ENCODE peak calls at places on chromosomes 2 and 18, in nine cellular contexts. U is head of caudate nucleus; B is stimulated activated CD4-positive, alpha-beta T cell treated with anti-CD3 and anti-CD28 coated beads, TNF-alpha, amount 100 ng/mL, for 1 hour; W is anterior cingulate cortex; P is stimulated activated CD8-positive, alpha-beta memory T cell treated with anti-CD3 and anti-CD28 coated beads, Interleukin-15, amount 100 ng/mL, for 1 hour; L is lower lobe of right lung; N is cardiac muscle cell; K is HT-29; Y is CD8-positive, alpha-beta memory T cell. O is an unnamed sample.

GRCh38 chr2:170582747-170583463 is 132.2 kb upstream of the SP5 start:
- DNase-seq in U (no peak), K (no peak), B (no peak), Y (no peak), L (no peak), W (peak), N (no peak), P (no peak), O (no peak)

GRCh38 chr2:118169359-118170005 is 81.2 kb downstream of the INSIG2 start:
- DNase-seq in P (no peak), Y (no peak), B (no peak), U (no peak), K (peak), W (no peak), N (no peak), L (peak), O (no peak)

GRCh38 chr2:194264586-194264985 is 1392.4 kb upstream of the SLC39A10 start:
- DNase-seq in L (no peak), Y (no peak), B (no peak), N (no peak), P (no peak), W (no peak), K (no peak), U (no peak), O (no peak)

GRCh38 chr2:63406641-63407040 is 181.6 kb downstream of the WDPCP start:
- DNase-seq in U (no peak), B (no peak), K (no peak), N (no peak), W (no peak), P (no peak), Y (no peak), L (no peak), O (no peak)

GRCh38 chr2:185984670-185985069 is 246.1 kb downstream of the FSIP2 start:
- DNase-seq in N (peak), W (no peak), Y (no peak), K (no peak), L (no peak), P (no peak), U (no peak), B (no peak), O (no peak)

GRCh38 chr2:198312621-198313483 is 508.5 kb downstream of the PLCL1 start:
- DNase-seq in P (no peak), L (no peak), Y (no peak), W (no peak), B (no peak), N (no peak), U (no peak), K (no peak), O (no peak)

GRCh38 chr2:233242231-233242917 is 9.1 kb upstream of the ATG16L1 start:
- DNase-seq in B (no peak), Y (no peak), N (peak), L (no peak), K (no peak), W (no peak), U (no peak), P (no peak), O (no peak)

GRCh38 chr18:49055787-49056186 is 105.0 kb upstream of the SMAD7 start:
- DNase-seq in B (no peak), P (no peak), L (peak), W (no peak), Y (no peak), U (peak), N (peak), K (no peak), O (no peak)

GRCh38 chr2:36392854-36393253 is 37.3 kb downstream of the CRIM1 start:
- DNase-seq in N (no peak), L (no peak), P (no peak), U (no peak), K (no peak), W (no peak), Y (no peak), B (no peak), O (no peak)

GRCh38 chr18:67428148-67428547 is 88.4 kb downstream of the DSEL start:
- DNase-seq in L (no peak), P (no peak), B (no peak), W (no peak), U (no peak), N (no peak), K (no peak), Y (no peak), O (no peak)

GRCh38 chr2:101794141-101794540 is 96.6 kb downstream of the MAP4K4 start:
- DNase-seq in N (peak), L (no peak), U (no peak), W (no peak), B (no peak), Y (no peak), P (no peak), K (no peak), O (no peak)

GRCh38 chr18:68714356-68714706 is 577 bp downstream of the TMX3 start:
- DNase-seq in B (peak), P (no peak), K (peak), U (no peak), N (no peak), W (no peak), L (peak), Y (no peak), O (no peak)

GRCh38 chr2:241458687-241459086 is 49.7 kb downstream of the STK25 start:
- DNase-seq in N (no peak), L (no peak), W (no peak), Y (no peak), U (no peak), P (no peak), K (no peak), B (no peak), O (no peak)

GRCh38 chr2:185466915-185467314 is 271.7 kb upstream of the FSIP2 start:
- DNase-seq in N (no peak), K (no peak), B (no peak), L (no peak), W (no peak), P (no peak), Y (no peak), U (no peak), O (no peak)

GRCh38 chr2:240319221-240319854 is 116.1 kb upstream of the GPC1 start:
- DNase-seq in Y (no peak), K (no peak), P (no peak), W (no peak), N (peak), U (no peak), L (no peak), B (no peak), O (no peak)

GRCh38 chr2:226211439-226211838 is 588.2 kb downstream of the IRS1 start:
- DNase-seq in Y (no peak), K (peak), B (no peak), P (no peak), W (no peak), U (no peak), N (peak), L (no peak), O (no peak)

GRCh38 chr2:56008661-56009411 is 85.3 kb upstream of the EFEMP1 start:
- DNase-seq in B (no peak), U (peak), Y (no peak), K (no peak), P (no peak), L (no peak), N (peak), W (peak), O (no peak)

GRCh38 chr2:145692971-145693478 is 1173.1 kb upstream of the ZEB2 start:
- DNase-seq in K (peak), N (peak), L (no peak), Y (no peak), B (no peak), U (peak), W (no peak), P (no peak), O (no peak)

GRCh38 chr18:26719909-26720308 is 145.6 kb downstream of the AQP4 start:
- DNase-seq in K (no peak), P (no peak), U (no peak), Y (no peak), B (no peak), L (no peak), W (no peak), N (no peak), O (no peak)

GRCh38 chr18:21330122-21330701 is 88.2 kb downstream of the GREB1L start:
- DNase-seq in W (no peak), N (peak), L (no peak), K (peak), P (no peak), U (no peak), Y (no peak), B (no peak), O (no peak)

GRCh38 chr2:200795044-200795443 is 16.7 kb upstream of the BZW1 start:
- DNase-seq in W (no peak), K (no peak), Y (no peak), B (no peak), P (no peak), L (no peak), U (no peak), N (peak), O (no peak)

GRCh38 chr2:44107974-44108373 is 60.7 kb upstream of the PPM1B start:
- DNase-seq in K (no peak), N (peak), L (no peak), P (no peak), B (no peak), W (no peak), U (no peak), Y (no peak), O (no peak)